ENCODE peak calls at places on chromosome 5, in five cellular contexts. U, V, A, T and X are unnamed samples.

GRCh38 chr5:133732536-133732935 is 120.2 kb upstream of the FSTL4 start:
- DNase-seq in U (no peak), V (no peak), A (no peak), T (no peak), X (no peak)

GRCh38 chr5:118726891-118727290 is 261.5 kb downstream of the DTWD2 start:
- DNase-seq in U (no peak), V (no peak), A (no peak), T (no peak), X (no peak)

GRCh38 chr5:95543017-95543705 is 11.6 kb downstream of the SKIC3 start:
- DNase-seq in U (no peak), V (no peak), A (peak; percentile 35), T (peak; percentile 28), X (no peak)

GRCh38 chr5:43981556-43981955 is 378.6 kb downstream of the NNT start:
- DNase-seq in U (no peak), V (no peak), A (no peak), T (no peak), X (no peak)

GRCh38 chr5:177455036-177455660 is 8.5 kb downstream of the PRR7 start:
- DNase-seq in U (peak; percentile 79), V (peak; percentile 98), A (peak; percentile 93), T (no peak), X (peak; percentile 84)

GRCh38 chr5:178469975-178470692 is 120.1 kb downstream of the COL23A1 start:
- DNase-seq in U (no peak), V (no peak), A (no peak), T (no peak), X (no peak)

GRCh38 chr5:161530700-161531099 is 15.8 kb downstream of the GABRB2 start:
- DNase-seq in U (no peak), V (no peak), A (no peak), T (no peak), X (no peak)

GRCh38 chr5:141846031-141846430 is 32.2 kb downstream of the PCDH1 start:
- DNase-seq in U (no peak), V (no peak), A (peak; percentile 56), T (no peak), X (no peak)

GRCh38 chr5:64229163-64229774 is 63.6 kb downstream of the RNF180 start:
- DNase-seq in U (peak; percentile 20), V (no peak), A (peak; percentile 8), T (no peak), X (peak; percentile 33)

GRCh38 chr5:8525835-8526234 is 656.9 kb downstream of the MTRR start:
- DNase-seq in U (no peak), V (no peak), A (no peak), T (no peak), X (no peak)

GRCh38 chr5:37248387-37248969 is 698 bp downstream of the CPLANE1 start:
- DNase-seq in U (no peak), V (no peak), A (no peak), T (peak; percentile 2), X (no peak)
- TF ChIP-seq KDM1A in U (no peak), V (no peak), A (no peak), T (no peak), X (no peak)

DNA sequence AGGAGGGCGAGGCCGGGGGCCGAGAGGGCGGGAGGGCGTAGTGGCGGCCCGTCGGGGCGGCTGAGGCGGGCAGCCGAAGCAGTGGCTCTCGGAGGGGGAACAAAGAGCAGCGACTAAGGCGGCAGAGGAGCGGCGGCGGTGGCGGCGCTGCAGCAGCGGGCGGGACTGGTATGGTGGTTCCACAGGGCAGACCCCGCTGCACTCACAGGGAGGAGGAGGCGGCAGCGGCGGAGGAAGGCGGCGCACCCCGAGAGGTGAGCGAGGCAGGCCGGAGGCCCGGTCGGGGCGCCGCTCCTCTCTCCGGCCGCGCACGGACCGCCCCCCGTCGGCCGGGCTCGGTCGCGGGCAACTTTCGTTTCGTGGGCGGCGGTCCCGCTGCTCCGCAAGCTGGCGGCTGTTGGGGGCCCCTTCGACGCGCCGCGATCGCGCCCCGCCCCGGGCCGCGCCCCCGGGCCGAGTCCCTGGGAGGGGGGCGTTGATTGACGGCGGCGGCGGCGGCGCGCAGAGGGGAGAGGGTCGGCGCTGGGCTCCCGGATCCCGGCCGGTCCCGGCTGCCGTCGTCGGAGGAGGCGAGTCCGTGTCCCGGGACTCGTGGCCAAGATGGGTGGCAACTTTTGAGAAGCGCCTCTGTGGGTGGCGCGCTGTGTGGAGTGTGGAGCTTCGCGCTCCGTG is 467 bp downstream of the CNOT6 start:
- DNase-seq in U (peak; percentile 12), V (peak; percentile 61), A (peak; percentile 54), T (no peak), X (peak; percentile 23)
- TF ChIP-seq KDM1A in U (no peak), V (no peak), A (no peak), T (no peak), X (no peak)

GRCh38 chr5:41794478-41794877 is 75.7 kb downstream of the OXCT1 start:
- DNase-seq in U (peak; percentile 3), V (no peak), A (peak; percentile 16), T (no peak), X (peak; percentile 64)
- TF ChIP-seq KDM1A in U (no peak), V (no peak), A (no peak), T (no peak), X (no peak)

GRCh38 chr5:137791387-137791786 is 37.2 kb upstream of the HNRNPA0 start:
- DNase-seq in U (no peak), V (no peak), A (no peak), T (no peak), X (no peak)
- TF ChIP-seq KDM1A in U (no peak), V (no peak), A (no peak), T (no peak), X (no peak)

DNA sequence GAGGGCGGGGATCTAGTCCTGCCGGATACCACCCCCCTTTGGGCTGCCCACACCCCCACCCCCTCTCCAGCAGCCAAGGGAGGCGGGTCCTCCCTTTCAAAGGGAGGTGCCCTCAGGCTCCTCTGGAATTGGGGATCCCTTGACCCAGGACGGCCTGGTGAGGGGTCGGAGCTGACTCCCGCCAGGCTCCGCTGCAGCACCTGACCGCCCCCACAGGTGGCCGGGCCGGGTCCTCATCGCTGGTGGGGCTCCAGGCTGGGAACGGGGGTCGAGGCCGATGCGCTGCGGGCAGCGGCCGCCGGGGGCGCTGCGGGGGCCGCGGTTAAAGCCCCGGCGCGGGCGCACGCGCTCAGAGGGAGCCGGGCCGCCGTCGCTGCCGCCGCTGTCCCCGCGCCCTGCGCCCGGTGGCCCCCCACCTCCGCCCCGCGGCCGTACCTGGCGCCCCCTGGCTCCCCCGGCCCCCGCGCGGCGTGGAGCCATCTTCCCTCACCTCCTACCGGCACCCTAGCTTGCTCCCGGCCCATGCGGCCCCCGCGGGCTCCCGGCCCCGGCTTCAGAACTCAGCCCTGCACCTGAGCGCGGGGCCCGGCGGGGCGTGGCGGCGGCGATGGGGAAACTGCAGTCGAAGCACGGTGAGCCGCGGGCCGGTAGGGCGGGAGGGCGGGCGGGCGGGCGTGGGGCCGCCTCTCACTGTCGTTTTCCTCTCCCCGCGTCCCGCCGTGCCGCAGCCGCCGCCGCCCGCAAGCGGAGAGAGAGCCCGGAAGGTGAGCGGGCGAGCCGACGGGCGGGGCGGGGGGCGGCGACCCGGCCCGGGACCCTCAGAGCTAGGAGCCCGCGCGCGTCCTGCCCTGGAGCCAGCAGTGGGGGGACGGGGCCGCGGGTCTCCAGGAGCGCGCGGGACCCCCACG is at the start of gene NKD2:
- DNase-seq in U (no peak), V (peak; percentile 90), A (peak; percentile 53), T (no peak), X (peak; percentile 75)
- TF ChIP-seq KDM1A in U (no peak), V (no peak), A (no peak), T (no peak), X (no peak)

GRCh38 chr5:116216246-116216645 is 131.4 kb downstream of the COMMD10 start:
- DNase-seq in U (no peak), V (no peak), A (no peak), T (no peak), X (no peak)
- TF ChIP-seq KDM1A in U (no peak), V (no peak), A (no peak), T (no peak), X (no peak)

GRCh38 chr5:22892441-22892840 is 39.3 kb upstream of the CDH12 start:
- DNase-seq in U (no peak), V (no peak), A (no peak), T (no peak), X (no peak)

GRCh38 chr5:22887566-22887965 is 34.4 kb upstream of the CDH12 start:
- DNase-seq in U (no peak), V (no peak), A (no peak), T (no peak), X (no peak)

DNA sequence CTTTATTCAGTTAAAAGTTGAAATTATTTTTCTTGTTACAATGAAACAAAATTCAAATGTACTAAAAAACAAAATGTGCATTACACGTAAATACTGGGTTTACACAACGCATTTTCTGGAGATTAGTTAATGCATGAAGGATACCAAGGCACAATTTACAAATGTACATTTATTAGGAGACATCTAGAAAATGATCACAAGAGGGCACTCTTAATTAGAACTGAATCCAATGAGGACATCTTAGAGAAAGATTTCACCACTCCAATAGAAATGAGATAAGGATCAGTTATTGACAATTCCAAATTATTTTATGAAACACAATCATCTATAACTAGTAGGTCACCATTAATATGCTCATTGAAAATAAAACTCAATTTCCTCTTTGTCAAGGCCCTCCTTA is 36.6 kb upstream of the CDH12 start:
- DNase-seq in U (no peak), V (no peak), A (no peak), T (no peak), X (no peak)
- TF ChIP-seq KDM1A in U (no peak), V (no peak), A (no peak), T (no peak), X (no peak)

GRCh38 chr5:172790496-172790889 is 19.5 kb upstream of the DUSP1 start:
- DNase-seq in U (no peak), V (no peak), A (no peak), T (no peak), X (no peak)

GRCh38 chr5:172785429-172786088 is 14.6 kb upstream of the DUSP1 start:
- DNase-seq in U (no peak), V (no peak), A (no peak), T (no peak), X (no peak)

GRCh38 chr5:172789687-172790495 is 18.9 kb upstream of the DUSP1 start:
- DNase-seq in U (no peak), V (no peak), A (peak; percentile 55), T (no peak), X (no peak)

GRCh38 chr5:172788771-172789686 is 18.0 kb upstream of the DUSP1 start:
- DNase-seq in U (peak; percentile 85), V (no peak), A (peak; percentile 95), T (no peak), X (peak; percentile 53)

DNA sequence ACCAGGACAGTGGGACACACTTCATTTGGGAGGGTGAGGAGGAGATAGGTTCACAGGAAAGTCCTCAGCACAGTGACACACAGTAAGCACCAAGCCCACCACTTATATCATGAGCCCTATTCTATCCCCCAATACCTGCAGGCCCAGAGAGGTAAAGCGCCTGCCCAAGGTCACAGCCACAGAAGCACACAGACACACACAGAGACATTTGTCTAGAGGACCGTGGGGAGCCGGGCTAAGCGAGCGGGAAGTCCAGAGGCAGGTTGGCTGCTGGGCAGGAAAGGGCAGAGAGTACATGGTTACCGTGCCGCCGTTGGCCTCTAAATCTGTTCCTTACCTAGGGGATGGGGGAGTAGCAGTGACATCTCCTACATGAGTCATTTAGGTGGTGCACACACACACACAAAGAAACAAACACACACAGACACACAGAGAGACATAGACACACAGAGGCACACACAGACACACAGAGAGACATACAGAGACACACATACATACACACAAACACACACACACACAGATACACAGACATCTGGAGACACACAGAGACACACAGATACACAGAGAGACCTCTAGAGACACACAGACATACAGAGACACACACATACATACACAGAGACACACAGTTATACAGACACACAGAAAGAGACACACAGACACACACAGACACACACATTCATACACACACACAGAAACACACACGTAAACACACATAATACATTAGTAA is 15.9 kb upstream of the DUSP1 start:
- DNase-seq in U (no peak), V (no peak), A (no peak), T (no peak), X (no peak)
- TF ChIP-seq KDM1A in U (no peak), V (no peak), A (no peak), T (no peak), X (no peak)